ENCODE peak calls at places on chromosomes 2 and 18, in nine cellular contexts. L is GM23338, Y is spleen, M is prostate gland, O is K562, E is HCT116, P is esophagus muscularis mucosa, K is upper lobe of left lung, N is HL-60. I is an unnamed sample.

GRCh38 chr18:35435420-35435819 is 58.3 kb upstream of the ZNF396 start:
- DNase-seq in L (no peak), P (no peak), N (no peak), K (no peak), Y (no peak), O (no peak), E (no peak), M (no peak), I (no peak)

GRCh38 chr2:10067330-10067729 is 12.9 kb downstream of the CYS1 start:
- DNase-seq in M (no peak), E (no peak), L (no peak), N (no peak), O (no peak), P (no peak), K (no peak), Y (no peak), I (no peak)

GRCh38 chr2:569681-570080 is 107.5 kb downstream of the TMEM18 start:
- DNase-seq in L (no peak), N (no peak), O (no peak), P (no peak), K (no peak), Y (no peak), M (no peak), E (no peak), I (peak)

GRCh38 chr2:127810156-127810636 is 775 bp downstream of the WDR33 start:
- DNase-seq in E (no peak), M (peak), N (no peak), Y (no peak), K (peak), O (no peak), P (no peak), L (peak), I (peak)

GRCh38 chr2:165016772-165017411 is 61.6 kb upstream of the SLC38A11 start:
- DNase-seq in N (peak), P (no peak), O (no peak), E (peak), L (peak), Y (no peak), M (no peak), K (peak), I (peak)

GRCh38 chr2:120005834-120006521 is 6.9 kb upstream of the EPB41L5 start:
- DNase-seq in E (no peak), N (no peak), M (no peak), K (no peak), P (no peak), L (no peak), O (peak), Y (no peak), I (no peak)

GRCh38 chr2:72993585-72994280 is 76.4 kb downstream of the EMX1 start:
- DNase-seq in M (no peak), P (no peak), N (no peak), L (no peak), O (no peak), K (no peak), E (no peak), Y (peak), I (no peak)

GRCh38 chr2:127453392-127454171 is 35.4 kb downstream of the PROC start:
- DNase-seq in P (no peak), N (no peak), K (no peak), L (peak), O (peak), E (no peak), Y (no peak), M (no peak), I (peak)

GRCh38 chr2:168030862-168031624 is 216.4 kb downstream of the STK39 start:
- DNase-seq in N (no peak), K (no peak), Y (no peak), L (no peak), O (no peak), P (no peak), E (no peak), M (no peak), I (no peak)

GRCh38 chr2:15950088-15950952 is 10.0 kb downstream of the MYCN start:
- DNase-seq in P (no peak), E (no peak), L (no peak), O (no peak), N (no peak), Y (no peak), K (no peak), M (no peak), I (no peak)

GRCh38 chr2:231709636-231709980 is 1.3 kb downstream of the PTMA start:
- DNase-seq in N (no peak), M (peak), K (peak), Y (peak), E (no peak), O (peak), P (no peak), L (no peak), I (no peak)

GRCh38 chr2:82641781-82642180 is 1817.3 kb downstream of the SUCLG1 start:
- DNase-seq in K (no peak), P (no peak), N (no peak), O (no peak), Y (no peak), M (no peak), E (no peak), L (no peak), I (no peak)

GRCh38 chr2:120796094-120796493 is 60.4 kb downstream of the GLI2 start:
- DNase-seq in N (no peak), O (no peak), M (no peak), L (no peak), P (no peak), Y (no peak), E (no peak), K (no peak), I (no peak)

GRCh38 chr2:162153608-162154224 is 1.7 kb upstream of the GCG start:
- DNase-seq in L (peak), K (peak), P (no peak), M (no peak), E (peak), O (peak), N (peak), Y (no peak), I (peak)

GRCh38 chr2:75432761-75433361 is 127.9 kb downstream of the EVA1A start:
- DNase-seq in L (peak), O (no peak), P (no peak), K (peak), N (no peak), M (no peak), E (no peak), Y (peak), I (no peak)

GRCh38 chr18:39773656-39774055 is 2181.4 kb upstream of the PIK3C3 start:
- DNase-seq in K (no peak), Y (no peak), P (no peak), M (no peak), O (no peak), L (no peak), N (no peak), E (no peak), I (no peak)

GRCh38 chr2:241981076-241981700 is 111.7 kb downstream of the RTP5 start:
- DNase-seq in Y (peak), L (no peak), K (no peak), O (no peak), N (no peak), E (no peak), P (no peak), M (no peak), I (no peak)

GRCh38 chr18:25345432-25345831 is 6.5 kb downstream of the ZNF521 start:
- DNase-seq in P (no peak), E (no peak), M (no peak), O (no peak), L (no peak), K (no peak), N (no peak), Y (no peak), I (no peak)

GRCh38 chr2:43030551-43031025 is 195.8 kb downstream of the ZFP36L2 start:
- DNase-seq in P (no peak), L (no peak), N (no peak), Y (peak), O (no peak), K (no peak), E (no peak), M (no peak), I (no peak)

GRCh38 chr2:147149589-147150245 is 695.1 kb upstream of the ACVR2A start:
- DNase-seq in P (no peak), N (no peak), O (no peak), L (no peak), E (no peak), M (no peak), K (no peak), Y (peak), I (no peak)

GRCh38 chr18:808502-808901 is 3.5 kb downstream of the YES1 start:
- DNase-seq in L (no peak), M (no peak), N (no peak), O (no peak), P (no peak), E (no peak), K (no peak), Y (no peak), I (no peak)

GRCh38 chr2:96326990-96327820 is 2.1 kb downstream of the ITPRIPL1 start:
- DNase-seq in M (no peak), N (no peak), E (no peak), K (no peak), P (no peak), Y (no peak), O (no peak), L (no peak), I (no peak)

GRCh38 chr2:148642891-148643416 is 1.6 kb upstream of the EPC2 start:
- DNase-seq in L (no peak), P (no peak), M (peak), N (peak), K (peak), O (peak), E (peak), Y (no peak), I (no peak)

GRCh38 chr2:221555511-221555845 is 16.6 kb downstream of the EPHA4 start:
- DNase-seq in E (no peak), Y (no peak), K (no peak), P (no peak), M (no peak), O (no peak), N (no peak), L (peak), I (no peak)

GRCh38 chr18:72360628-72361027 is 183.5 kb downstream of the CBLN2 start:
- DNase-seq in Y (no peak), O (no peak), L (no peak), K (no peak), N (no peak), P (no peak), M (no peak), E (no peak), I (no peak)

GRCh38 chr2:219748673-219749570 is 121.5 kb downstream of the SLC4A3 start:
- DNase-seq in Y (no peak), N (no peak), L (no peak), P (no peak), O (no peak), E (no peak), M (no peak), K (no peak), I (no peak)

GRCh38 chr2:187553908-187554703 is at the start of gene TFPI:
- DNase-seq in O (peak), K (peak), Y (no peak), E (no peak), M (no peak), N (peak), P (no peak), L (peak), I (no peak)

GRCh38 chr2:237996041-237996593 is 29.3 kb downstream of the UBE2F start:
- DNase-seq in E (no peak), O (no peak), K (peak), Y (no peak), P (no peak), M (no peak), L (no peak), N (no peak), I (no peak)

GRCh38 chr2:74694281-74694680 is 40.2 kb downstream of the SEMA4F start:
- DNase-seq in N (peak), M (no peak), K (no peak), O (no peak), E (no peak), L (no peak), Y (no peak), P (no peak), I (no peak)

GRCh38 chr2:9811679-9812511 is 31.4 kb upstream of the TAF1B start:
- DNase-seq in N (no peak), E (no peak), M (no peak), K (no peak), L (no peak), O (no peak), P (no peak), Y (no peak), I (peak)

GRCh38 chr18:8726281-8726680 is 20.9 kb downstream of the MTCL1 start:
- DNase-seq in Y (no peak), O (no peak), E (no peak), P (no peak), K (no peak), L (no peak), N (no peak), M (no peak), I (no peak)

GRCh38 chr2:109372614-109373013 is 241.2 kb downstream of the SEPTIN10 start:
- DNase-seq in L (no peak), E (no peak), M (no peak), P (no peak), K (peak), Y (no peak), N (no peak), O (no peak), I (peak)

GRCh38 chr2:70981866-70982810 is 3.7 kb downstream of the ANKRD53 start:
- DNase-seq in L (no peak), O (no peak), K (peak), E (no peak), Y (peak), P (no peak), M (no peak), N (no peak), I (no peak)

GRCh38 chr2:113080134-113080533 is 12.4 kb downstream of the IL1F10 start:
- DNase-seq in E (peak), N (peak), K (peak), Y (peak), O (peak), M (peak), L (peak), P (no peak), I (peak)

GRCh38 chr2:238100821-238101771 is 956 bp downstream of the ESPNL start:
- DNase-seq in P (peak), Y (no peak), M (no peak), K (peak), E (no peak), O (no peak), N (no peak), L (no peak), I (peak)

GRCh38 chr2:96649342-96649741 is 6.8 kb downstream of the FER1L5 start:
- DNase-seq in M (no peak), K (no peak), O (no peak), P (no peak), Y (no peak), L (no peak), N (no peak), E (no peak), I (no peak)

GRCh38 chr2:237128026-237128703 is 42.5 kb downstream of the COPS8 start:
- DNase-seq in M (peak), L (peak), O (no peak), E (peak), N (no peak), P (peak), Y (no peak), K (peak), I (peak)

GRCh38 chr18:48762836-48763713 is 187.7 kb downstream of the SMAD7 start:
- DNase-seq in Y (no peak), N (no peak), L (no peak), M (no peak), O (no peak), K (no peak), P (no peak), E (no peak), I (no peak)
- TF ChIP-seq POLR2AphosphoS5 in Y (no peak), N (no peak), L (no peak), M (no peak), O (no peak), K (no peak), P (no peak), E (no peak), I (no peak)

DNA sequence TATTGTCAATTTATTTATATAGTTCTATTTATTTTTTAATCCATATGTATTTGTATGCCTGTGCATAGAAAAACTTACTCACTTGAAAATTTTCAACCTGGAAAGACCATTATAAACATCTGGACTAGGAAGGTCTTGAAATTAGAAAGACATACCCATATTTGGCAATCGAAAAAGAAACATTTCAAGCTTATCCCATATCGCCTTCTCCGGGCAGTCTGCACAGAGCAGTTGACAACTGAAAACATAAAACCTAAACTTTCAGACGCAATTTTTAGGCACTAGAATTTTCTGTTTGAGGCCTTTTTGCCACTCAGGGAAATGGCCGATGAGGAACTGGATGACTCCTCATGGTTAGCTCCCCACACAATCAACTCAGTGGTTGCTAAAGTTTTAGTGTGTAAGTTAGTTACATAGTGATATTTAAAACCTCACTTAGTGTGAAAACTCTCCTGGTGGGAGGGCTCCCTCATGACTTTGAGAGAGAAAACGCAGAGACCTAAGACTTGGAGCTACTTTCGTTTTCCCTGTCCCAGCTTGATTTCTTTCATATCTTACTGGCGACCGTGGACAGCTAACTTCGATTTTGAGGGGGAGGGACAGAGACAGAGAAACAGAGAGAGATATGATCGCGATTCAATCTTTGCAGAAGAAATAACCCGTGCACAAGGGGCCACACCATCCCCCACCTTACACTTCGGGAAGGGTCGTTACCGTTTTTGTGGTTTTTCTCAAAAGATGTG is 3.2 kb upstream of the HOXD12 start:
- DNase-seq in E (no peak), M (no peak), O (no peak), N (no peak), P (no peak), Y (no peak), L (no peak), K (no peak), I (no peak)
- TF ChIP-seq POLR2AphosphoS5 in E (no peak), M (peak), O (no peak), N (no peak), P (peak), Y (peak), L (no peak), K (no peak), I (no peak)

GRCh38 chr2:201643216-201643651 is at the start of gene TMEM237:
- DNase-seq in M (peak), E (peak), Y (peak), P (no peak), O (peak), L (peak), N (no peak), K (no peak), I (peak)
- TF ChIP-seq POLR2AphosphoS5 in M (no peak), E (peak), Y (no peak), P (no peak), O (no peak), L (no peak), N (no peak), K (no peak), I (peak)

DNA sequence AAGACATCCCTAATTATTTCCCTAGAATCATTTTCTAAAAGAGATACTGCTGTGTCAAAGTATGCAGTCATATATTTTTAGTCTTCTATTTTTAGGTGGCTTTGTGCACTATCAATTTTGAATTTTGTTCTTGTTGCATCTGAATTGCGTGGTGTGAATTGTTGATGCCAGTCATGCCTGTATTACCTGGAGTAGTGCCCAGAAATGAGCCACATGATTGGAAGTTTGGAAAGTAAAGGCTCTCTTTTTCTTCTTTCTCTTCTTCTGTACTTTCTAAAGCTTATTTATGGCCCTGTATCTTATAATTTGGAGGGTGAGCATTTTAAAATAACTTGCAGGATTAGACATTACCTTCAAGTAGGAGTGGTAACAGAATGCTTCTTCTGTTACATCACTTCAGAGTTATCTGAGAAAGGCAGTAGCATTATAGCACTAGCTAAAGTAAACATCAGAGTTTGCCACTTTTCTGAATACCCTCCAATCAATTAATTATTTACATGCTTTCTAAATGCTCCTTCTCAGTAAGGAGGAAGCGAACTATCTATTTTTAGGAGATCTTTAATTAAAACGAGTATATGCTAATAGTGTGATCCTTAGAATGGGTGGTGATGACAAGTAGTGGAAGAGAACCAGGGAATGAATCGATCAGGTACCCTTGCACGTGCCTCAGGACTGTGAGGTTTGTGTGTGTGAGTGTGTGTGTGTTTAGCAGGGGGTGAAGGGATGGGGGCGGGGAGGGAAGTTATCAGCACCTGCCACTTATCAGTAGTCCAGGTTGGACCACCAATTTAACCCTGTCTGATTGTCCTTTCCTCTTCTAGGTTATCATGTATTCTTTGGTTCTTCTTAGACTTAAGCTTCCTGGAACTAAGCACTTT is 112.5 kb downstream of the MAP3K20 start:
- DNase-seq in K (no peak), Y (no peak), L (no peak), P (no peak), M (no peak), E (no peak), O (peak), N (no peak), I (no peak)
- TF ChIP-seq POLR2AphosphoS5 in K (no peak), Y (no peak), L (no peak), P (no peak), M (no peak), E (no peak), O (no peak), N (no peak), I (no peak)

GRCh38 chr18:51195086-51195601 is 2.3 kb downstream of the MEX3C start:
- DNase-seq in K (no peak), M (no peak), P (no peak), Y (no peak), E (no peak), O (no peak), L (no peak), N (no peak), I (no peak)

GRCh38 chr18:51196116-51196810 is 1.2 kb downstream of the MEX3C start:
- DNase-seq in K (peak), E (no peak), Y (peak), N (peak), L (no peak), P (no peak), M (peak), O (peak), I (no peak)

GRCh38 chr18:51194604-51195003 is 2.9 kb downstream of the MEX3C start:
- DNase-seq in M (no peak), E (no peak), O (no peak), Y (no peak), P (no peak), L (no peak), K (no peak), N (peak), I (no peak)

GRCh38 chr18:51196811-51197660 is 445 bp downstream of the MEX3C start:
- DNase-seq in L (peak), N (peak), E (no peak), O (peak), M (peak), K (peak), Y (peak), P (no peak), I (peak)

GRCh38 chr18:51195602-51196115 is 1.8 kb downstream of the MEX3C start:
- DNase-seq in K (peak), M (peak), N (peak), Y (no peak), E (peak), P (no peak), L (peak), O (peak), I (peak)
- TF ChIP-seq POLR2AphosphoS5 in K (no peak), M (peak), N (peak), Y (no peak), E (peak), P (no peak), L (no peak), O (no peak), I (peak)

DNA sequence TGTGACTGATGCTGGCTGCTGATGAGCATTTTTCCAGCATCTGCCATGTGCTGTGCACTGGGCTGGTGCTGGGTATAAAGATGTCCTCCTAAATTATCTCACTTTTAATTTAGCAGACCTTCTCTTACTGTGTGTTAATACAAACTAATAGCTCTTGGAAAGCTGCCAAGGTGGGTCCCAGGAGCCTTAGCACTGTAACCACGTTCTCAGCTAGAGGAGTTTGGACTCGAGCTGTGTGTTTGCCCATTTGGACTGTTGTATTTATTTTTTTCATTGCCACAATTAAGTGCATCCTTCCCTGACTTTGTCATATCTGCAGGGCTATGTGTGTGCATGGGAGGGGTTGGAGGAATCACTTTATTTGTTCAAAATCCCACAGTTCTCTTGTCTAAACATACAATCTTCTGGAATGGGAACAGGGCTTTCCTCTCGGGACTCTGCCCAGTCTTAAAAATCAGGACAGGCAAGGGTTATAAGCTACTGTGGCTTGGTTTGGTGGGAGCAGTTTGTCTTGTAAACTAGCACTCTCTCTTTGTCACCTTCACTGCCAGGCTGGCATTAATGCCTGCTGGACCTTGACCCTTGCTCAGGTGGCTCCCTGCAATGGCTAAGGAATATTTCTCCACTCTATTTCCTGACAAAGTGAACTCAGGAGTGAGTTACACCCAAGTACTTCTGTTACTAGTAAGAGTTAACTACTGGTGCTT is 129.7 kb upstream of the MGAT5 start:
- DNase-seq in M (no peak), Y (no peak), O (no peak), E (no peak), P (no peak), N (no peak), K (no peak), L (no peak), I (peak)
- TF ChIP-seq POLR2AphosphoS5 in M (no peak), Y (no peak), O (no peak), E (no peak), P (no peak), N (no peak), K (no peak), L (no peak), I (no peak)

I was measured in SK-N-SH.